ENCODE peak calls at places on chromosomes 7 and 10, in four cellular contexts. One of them, this sample, is unnamed. For H3K4me1, H3K27me3 and H3K9me3, the result is how much of the 10 kb centered on the place peaks cover.

GRCh38 chr7:37352974-37353948 is 95.4 kb downstream of the ELMO1 start:
- DNase-seq in NT2/D1: no peak
- DNase-seq in left ventricle myocardium inferior: no peak
- DNase-seq in heart right ventricle: no peak
- DNase-seq in this sample: no peak

GRCh38 chr7:156194813-156195212 is 382.6 kb upstream of the SHH start:
- DNase-seq in NT2/D1: no peak
- DNase-seq in left ventricle myocardium inferior: no peak
- DNase-seq in heart right ventricle: no peak
- DNase-seq in this sample: no peak

GRCh38 chr10:132545659-132546367 is 8.2 kb downstream of the INPP5A start:
- DNase-seq in NT2/D1: no peak
- DNase-seq in left ventricle myocardium inferior: peak
- DNase-seq in heart right ventricle: no peak
- DNase-seq in this sample: no peak

GRCh38 chr7:17598846-17599245 is 300.4 kb downstream of the AHR start:
- DNase-seq in NT2/D1: no peak
- DNase-seq in left ventricle myocardium inferior: no peak
- DNase-seq in heart right ventricle: no peak
- DNase-seq in this sample: no peak

GRCh38 chr7:127819975-127820778 is 168.2 kb downstream of the SND1 start:
- DNase-seq in NT2/D1: no peak
- DNase-seq in left ventricle myocardium inferior: no peak
- DNase-seq in heart right ventricle: no peak
- DNase-seq in this sample: no peak

GRCh38 chr10:3955493-3955892 is 170.5 kb upstream of the KLF6 start:
- DNase-seq in NT2/D1: no peak
- DNase-seq in left ventricle myocardium inferior: no peak
- DNase-seq in heart right ventricle: no peak
- DNase-seq in this sample: no peak

GRCh38 chr7:87416682-87417587 is 58.5 kb downstream of the ABCB4 start:
- DNase-seq in NT2/D1: peak
- DNase-seq in left ventricle myocardium inferior: no peak
- DNase-seq in heart right ventricle: no peak
- DNase-seq in this sample: no peak

GRCh38 chr10:308101-308500 is 172.8 kb downstream of the ZMYND11 start:
- DNase-seq in NT2/D1: no peak
- DNase-seq in left ventricle myocardium inferior: no peak
- DNase-seq in heart right ventricle: no peak
- DNase-seq in this sample: no peak

GRCh38 chr10:110429301-110429700 is 68.4 kb upstream of the DUSP5 start:
- DNase-seq in NT2/D1: no peak
- DNase-seq in left ventricle myocardium inferior: no peak
- DNase-seq in heart right ventricle: no peak
- DNase-seq in this sample: no peak

GRCh38 chr7:124152859-124153692 is 120.2 kb upstream of the TMEM229A start:
- DNase-seq in NT2/D1: peak
- DNase-seq in left ventricle myocardium inferior: no peak
- DNase-seq in heart right ventricle: no peak
- DNase-seq in this sample: no peak

GRCh38 chr7:100472121-100472851 is 6.7 kb downstream of the TSC22D4 start:
- DNase-seq in NT2/D1: no peak
- DNase-seq in left ventricle myocardium inferior: no peak
- DNase-seq in heart right ventricle: no peak
- DNase-seq in this sample: no peak

GRCh38 chr7:100471021-100471420 is 7.0 kb upstream of the SPACDR start:
- DNase-seq in NT2/D1: no peak
- DNase-seq in left ventricle myocardium inferior: no peak
- DNase-seq in heart right ventricle: no peak
- DNase-seq in this sample: no peak

GRCh38 chr7:100475549-100475948 is 3.5 kb downstream of the TSC22D4 start:
- DNase-seq in NT2/D1: no peak
- DNase-seq in left ventricle myocardium inferior: peak
- DNase-seq in heart right ventricle: peak
- DNase-seq in this sample: no peak

GRCh38 chr7:100476108-100476780 is 2.8 kb downstream of the TSC22D4 start:
- DNase-seq in NT2/D1: no peak
- DNase-seq in left ventricle myocardium inferior: no peak
- DNase-seq in heart right ventricle: no peak
- DNase-seq in this sample: no peak

DNA sequence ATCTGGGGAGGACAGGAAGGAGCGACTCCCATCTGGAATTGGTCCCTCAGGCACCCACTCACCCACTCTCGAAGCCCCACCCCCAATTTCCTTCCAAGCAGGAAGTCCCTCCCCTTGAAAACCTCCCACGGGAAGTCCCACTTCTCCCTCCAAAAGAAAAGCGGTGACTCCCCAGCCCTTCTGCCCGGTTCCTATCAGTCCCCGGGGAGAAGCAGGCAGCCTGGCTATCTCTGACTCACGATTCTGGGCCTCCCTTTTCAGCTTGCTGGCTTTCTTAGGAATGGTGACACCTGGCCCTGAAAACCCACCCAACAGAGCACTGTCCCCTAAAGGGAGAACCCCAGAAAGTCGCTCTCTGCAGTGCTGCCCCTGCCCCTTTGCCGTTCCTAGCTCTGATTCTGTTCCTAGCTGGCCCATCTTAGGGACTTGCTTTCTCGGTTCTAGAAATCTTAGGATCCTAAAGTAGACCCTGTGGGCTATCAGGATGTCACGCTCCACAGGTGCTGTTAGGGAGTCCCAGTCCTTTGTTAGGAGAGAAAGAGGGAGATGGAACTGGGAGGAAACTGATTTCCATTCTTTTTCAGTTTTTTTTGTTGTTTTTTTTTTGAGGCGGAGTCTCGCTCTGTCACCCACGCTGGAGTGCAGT is 6.0 kb downstream of the TSC22D4 start:
- DNase-seq in NT2/D1: no peak
- DNase-seq in left ventricle myocardium inferior: peak
- DNase-seq in heart right ventricle: peak
- DNase-seq in this sample: no peak
- H3K4me1 ChIP-seq in NT2/D1: under half
- H3K4me1 ChIP-seq in left ventricle myocardium inferior: half or more
- H3K4me1 ChIP-seq in heart right ventricle: half or more
- H3K4me1 ChIP-seq in this sample: under half

DNA sequence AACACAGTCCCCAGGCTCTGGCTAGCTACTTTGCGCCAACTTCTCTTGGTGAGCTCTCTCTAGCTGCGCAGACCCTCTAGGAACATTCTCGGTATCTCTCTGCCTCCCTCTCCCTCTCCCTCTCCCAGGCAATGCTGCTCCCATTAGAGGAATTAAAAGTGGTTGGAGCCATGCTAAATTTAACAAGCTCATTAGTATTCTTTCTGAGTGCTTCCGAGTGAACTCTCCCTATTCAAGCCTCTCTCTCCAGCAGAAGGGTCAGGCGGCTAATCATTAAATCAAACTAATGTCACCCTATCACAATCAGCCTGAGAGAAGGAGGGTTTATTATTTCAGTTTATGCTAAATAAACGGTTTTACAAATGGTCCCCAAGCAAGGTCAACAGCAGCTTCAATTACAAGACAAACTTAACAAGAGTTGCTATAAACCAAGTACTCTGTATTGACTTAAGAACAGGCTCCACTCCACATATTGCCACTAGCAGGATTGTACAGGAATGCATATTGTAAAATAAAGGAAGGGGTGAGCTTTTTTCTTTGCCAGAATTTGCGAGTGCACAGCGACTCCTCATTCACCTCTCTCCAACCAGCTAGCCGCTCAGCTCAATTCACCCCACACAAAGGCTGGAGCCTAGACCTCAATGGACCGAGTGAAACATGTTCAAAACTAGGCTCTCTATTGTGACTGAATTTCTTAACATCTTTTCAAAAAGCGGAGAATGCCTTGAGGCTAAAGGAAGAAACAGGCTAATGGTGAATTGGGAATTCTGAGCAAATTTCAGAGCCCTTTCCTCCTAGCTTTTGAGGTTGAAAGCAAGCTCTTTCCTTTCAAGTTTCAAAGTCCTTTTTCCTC is 84.4 kb downstream of the GLI3 start:
- DNase-seq in NT2/D1: no peak
- DNase-seq in left ventricle myocardium inferior: no peak
- DNase-seq in heart right ventricle: no peak
- DNase-seq in this sample: no peak
- H3K27me3 ChIP-seq in NT2/D1: under half
- H3K27me3 ChIP-seq in left ventricle myocardium inferior: under half
- H3K27me3 ChIP-seq in heart right ventricle: under half
- H3K27me3 ChIP-seq in this sample: under half

GRCh38 chr10:130777507-130778165 is 533.9 kb downstream of the TCERG1L start:
- DNase-seq in NT2/D1: no peak
- DNase-seq in left ventricle myocardium inferior: no peak
- DNase-seq in heart right ventricle: no peak
- DNase-seq in this sample: peak
- H3K9me3 ChIP-seq in NT2/D1: under half
- H3K9me3 ChIP-seq in left ventricle myocardium inferior: under half
- H3K9me3 ChIP-seq in heart right ventricle: under half
- H3K9me3 ChIP-seq in this sample: under half

DNA sequence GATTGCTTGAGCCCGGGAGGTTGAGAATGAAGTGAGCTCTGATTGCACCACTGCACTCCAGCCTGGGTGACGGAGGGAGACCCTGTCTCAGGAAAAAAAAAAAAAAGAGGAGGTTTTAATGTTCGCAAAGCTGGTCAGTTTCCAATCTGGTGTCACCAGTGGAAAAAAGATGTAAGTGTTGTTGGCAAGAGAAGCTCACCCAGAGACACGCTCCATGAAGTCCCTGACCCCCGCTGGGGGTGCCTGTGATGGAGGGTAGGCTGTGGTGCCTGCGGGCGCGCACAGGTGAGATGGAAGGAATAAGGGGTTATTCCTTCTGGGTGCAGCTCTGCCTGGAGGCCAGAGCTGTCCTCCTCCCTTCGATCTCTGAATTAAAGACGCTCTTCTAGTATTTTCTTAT is 122.7 kb downstream of the CUX1 start:
- DNase-seq in NT2/D1: no peak
- DNase-seq in left ventricle myocardium inferior: no peak
- DNase-seq in heart right ventricle: no peak
- DNase-seq in this sample: peak
- H3K4me1 ChIP-seq in NT2/D1: under half
- H3K4me1 ChIP-seq in left ventricle myocardium inferior: half or more
- H3K4me1 ChIP-seq in heart right ventricle: half or more
- H3K4me1 ChIP-seq in this sample: under half

GRCh38 chr7:101532400-101533102 is 96.5 kb downstream of the MYL10 start:
- DNase-seq in NT2/D1: no peak
- DNase-seq in left ventricle myocardium inferior: no peak
- DNase-seq in heart right ventricle: no peak
- DNase-seq in this sample: no peak
- H3K27me3 ChIP-seq in NT2/D1: under half
- H3K27me3 ChIP-seq in left ventricle myocardium inferior: under half
- H3K27me3 ChIP-seq in heart right ventricle: under half
- H3K27me3 ChIP-seq in this sample: under half

GRCh38 chr7:158251061-158251965 is 336.3 kb downstream of the PTPRN2 start:
- DNase-seq in NT2/D1: no peak
- DNase-seq in left ventricle myocardium inferior: no peak
- DNase-seq in heart right ventricle: no peak
- DNase-seq in this sample: no peak
- H3K9me3 ChIP-seq in NT2/D1: under half
- H3K9me3 ChIP-seq in left ventricle myocardium inferior: under half
- H3K9me3 ChIP-seq in heart right ventricle: under half
- H3K9me3 ChIP-seq in this sample: under half

GRCh38 chr10:104331208-104331838 is 6.9 kb downstream of the ITPRIP start:
- DNase-seq in NT2/D1: no peak
- DNase-seq in left ventricle myocardium inferior: no peak
- DNase-seq in heart right ventricle: no peak
- DNase-seq in this sample: no peak
- H3K4me1 ChIP-seq in NT2/D1: under half
- H3K4me1 ChIP-seq in left ventricle myocardium inferior: half or more
- H3K4me1 ChIP-seq in heart right ventricle: half or more
- H3K4me1 ChIP-seq in this sample: half or more

GRCh38 chr10:31958849-31959248 is 30.2 kb upstream of the ARHGAP12 start:
- DNase-seq in NT2/D1: no peak
- DNase-seq in left ventricle myocardium inferior: no peak
- DNase-seq in heart right ventricle: no peak
- DNase-seq in this sample: no peak
- H3K27me3 ChIP-seq in NT2/D1: under half
- H3K27me3 ChIP-seq in left ventricle myocardium inferior: under half
- H3K27me3 ChIP-seq in heart right ventricle: under half
- H3K27me3 ChIP-seq in this sample: under half

DNA sequence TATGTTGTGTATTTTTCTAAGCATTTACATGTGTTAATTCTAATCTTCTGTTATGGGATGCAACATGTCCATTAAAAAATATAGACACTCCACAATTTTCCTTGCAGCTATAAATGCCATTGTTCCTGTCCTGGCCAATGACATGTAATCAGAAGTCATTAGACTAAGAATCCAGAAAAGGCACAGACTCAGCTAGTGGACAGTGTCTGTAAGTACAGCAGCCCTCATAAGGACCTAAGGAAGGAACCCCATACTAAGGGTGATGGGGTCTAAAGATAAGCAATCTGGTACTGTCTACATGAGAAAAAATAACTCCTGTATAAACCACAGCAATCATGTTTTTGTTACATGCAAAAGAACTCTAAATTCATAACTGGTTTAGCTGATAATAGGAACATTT is 115.9 kb downstream of the GPR85 start:
- DNase-seq in NT2/D1: no peak
- DNase-seq in left ventricle myocardium inferior: no peak
- DNase-seq in heart right ventricle: no peak
- DNase-seq in this sample: no peak
- H3K9me3 ChIP-seq in NT2/D1: under half
- H3K9me3 ChIP-seq in left ventricle myocardium inferior: under half
- H3K9me3 ChIP-seq in heart right ventricle: under half
- H3K9me3 ChIP-seq in this sample: under half

GRCh38 chr7:98116656-98117461 is 10.2 kb downstream of the LMTK2 start:
- DNase-seq in NT2/D1: no peak
- DNase-seq in left ventricle myocardium inferior: no peak
- DNase-seq in heart right ventricle: no peak
- DNase-seq in this sample: no peak
- H3K4me1 ChIP-seq in NT2/D1: under half
- H3K4me1 ChIP-seq in left ventricle myocardium inferior: under half
- H3K4me1 ChIP-seq in heart right ventricle: under half
- H3K4me1 ChIP-seq in this sample: under half

This sample was measured in RWPE2.